ENCODE peak calls at places on chromosomes 7 and 10, in seven cellular contexts. F is fibroblast of the aortic adventitia, Z is endothelial cell, B is nephron progenitor cell, P is IMR-90, O is epithelial cell of esophagus, J is foreskin fibroblast. S is an unnamed sample.

GRCh38 chr7:69373171-69374035 is 224.9 kb upstream of the AUTS2 start:
- DNase-seq in F (no peak), Z (no peak), B (no peak), P (no peak), O (no peak), J (no peak), S (no peak)

GRCh38 chr7:130982160-130982638 is 248.2 kb upstream of the KLF14 start:
- DNase-seq in F (peak), Z (no peak), B (no peak), P (peak), O (peak), J (peak), S (no peak)

GRCh38 chr7:76204147-76204546 is 2.5 kb downstream of the SRRM3 start:
- DNase-seq in F (no peak), Z (no peak), B (no peak), P (no peak), O (no peak), J (no peak), S (no peak)

GRCh38 chr7:96942112-96942511 is 63.2 kb upstream of the DLX6 start:
- DNase-seq in F (no peak), Z (no peak), B (no peak), P (no peak), O (no peak), J (no peak), S (no peak)

GRCh38 chr7:114864278-114864677 is 57.6 kb upstream of the MDFIC start:
- DNase-seq in F (no peak), Z (no peak), B (no peak), P (peak), O (peak), J (peak), S (no peak)

GRCh38 chr7:133934262-133934973 is 192.7 kb upstream of the LRGUK start:
- DNase-seq in F (no peak), Z (no peak), B (no peak), P (peak), O (no peak), J (no peak), S (no peak)

GRCh38 chr7:156932006-156932405 is 17.5 kb upstream of the NOM1 start:
- DNase-seq in F (peak), Z (no peak), B (no peak), P (no peak), O (peak), J (peak), S (no peak)

GRCh38 chr7:155217629-155218028 is 80.0 kb upstream of the INSIG1 start:
- DNase-seq in F (no peak), Z (no peak), B (no peak), P (no peak), O (no peak), J (no peak), S (no peak)

GRCh38 chr10:42983595-42983990 is 93.3 kb upstream of the RET start:
- DNase-seq in F (no peak), Z (no peak), B (no peak), P (no peak), O (no peak), J (no peak), S (no peak)

GRCh38 chr10:129096340-129096984 is 370.6 kb upstream of the MGMT start:
- DNase-seq in F (peak), Z (no peak), B (no peak), P (peak), O (no peak), J (peak), S (peak)

GRCh38 chr7:82056282-82056681 is 286.4 kb upstream of the HGF start:
- DNase-seq in F (peak), Z (no peak), B (no peak), P (peak), O (no peak), J (peak), S (no peak)

GRCh38 chr10:124975977-124976514 is 34.1 kb downstream of the ZRANB1 start:
- DNase-seq in F (no peak), Z (no peak), B (no peak), P (no peak), O (no peak), J (no peak), S (no peak)

GRCh38 chr7:68438016-68438415 is 1160.3 kb upstream of the AUTS2 start:
- DNase-seq in F (no peak), Z (no peak), B (no peak), P (no peak), O (no peak), J (no peak), S (no peak)

GRCh38 chr7:48298779-48299178 is 127.5 kb downstream of the ABCA13 start:
- DNase-seq in F (peak), Z (no peak), B (no peak), P (peak), O (peak), J (peak), S (no peak)

GRCh38 chr10:93993782-93994668 is at the start of gene PLCE1:
- DNase-seq in F (peak), Z (peak), B (peak), P (peak), O (peak), J (peak), S (no peak)

GRCh38 chr10:43706166-43706565 is 57.5 kb upstream of the ZNF32 start:
- DNase-seq in F (no peak), Z (no peak), B (no peak), P (no peak), O (no peak), J (no peak), S (no peak)

GRCh38 chr7:69246758-69247157 is 351.5 kb upstream of the AUTS2 start:
- DNase-seq in F (no peak), Z (no peak), B (no peak), P (no peak), O (no peak), J (no peak), S (no peak)

GRCh38 chr7:54542920-54543539 is 855 bp downstream of the VSTM2A start:
- DNase-seq in F (peak), Z (peak), B (peak), P (peak), O (peak), J (no peak), S (no peak)

GRCh38 chr7:96028729-96029128 is 256.4 kb downstream of the DYNC1I1 start:
- DNase-seq in F (no peak), Z (no peak), B (no peak), P (no peak), O (no peak), J (no peak), S (no peak)

GRCh38 chr10:130017631-130018022 is 53.6 kb upstream of the EBF3 start:
- DNase-seq in F (no peak), Z (no peak), B (no peak), P (no peak), O (no peak), J (no peak), S (no peak)

GRCh38 chr10:99678921-99679320 is 19.6 kb downstream of the ENTPD7 start:
- DNase-seq in F (no peak), Z (no peak), B (no peak), P (no peak), O (no peak), J (no peak), S (no peak)

GRCh38 chr7:50714851-50715250 is 67.8 kb downstream of the GRB10 start:
- DNase-seq in F (peak), Z (no peak), B (no peak), P (no peak), O (peak), J (no peak), S (no peak)

GRCh38 chr7:38335490-38336135 is 62.2 kb upstream of the TARP start:
- DNase-seq in F (peak), Z (peak), B (peak), P (peak), O (peak), J (peak), S (peak)

GRCh38 chr7:148078126-148078525 is 512.4 kb upstream of the C7orf33 start:
- DNase-seq in F (no peak), Z (no peak), B (no peak), P (no peak), O (no peak), J (no peak), S (no peak)

GRCh38 chr7:76340617-76341131 is 18.1 kb downstream of the YWHAG start:
- DNase-seq in F (peak), Z (no peak), B (no peak), P (peak), O (no peak), J (no peak), S (no peak)

GRCh38 chr10:120735773-120736371 is 115.3 kb upstream of the WDR11 start:
- DNase-seq in F (peak), Z (no peak), B (no peak), P (peak), O (peak), J (no peak), S (no peak)

GRCh38 chr10:64416011-64416410 is 894.8 kb downstream of the REEP3 start:
- DNase-seq in F (no peak), Z (no peak), B (no peak), P (no peak), O (no peak), J (no peak), S (no peak)

GRCh38 chr10:90417056-90417455 is 440.8 kb downstream of the HTR7 start:
- DNase-seq in F (peak), Z (no peak), B (no peak), P (peak), O (peak), J (peak), S (peak)

GRCh38 chr10:76299501-76299900 is 868.1 kb downstream of the LRMDA start:
- DNase-seq in F (no peak), Z (no peak), B (no peak), P (no peak), O (no peak), J (no peak), S (no peak)

GRCh38 chr10:132632851-132633684 is 95.5 kb downstream of the INPP5A start:
- DNase-seq in F (peak), Z (no peak), B (no peak), P (peak), O (no peak), J (no peak), S (peak)

GRCh38 chr10:115706482-115707076 is 566.4 kb downstream of the GFRA1 start:
- DNase-seq in F (peak), Z (no peak), B (no peak), P (peak), O (peak), J (peak), S (no peak)

GRCh38 chr10:119135517-119135890 is 30.0 kb downstream of the SFXN4 start:
- DNase-seq in F (peak), Z (no peak), B (no peak), P (peak), O (no peak), J (peak), S (peak)

GRCh38 chr10:24008164-24009066 is 200.5 kb upstream of the KIAA1217 start:
- DNase-seq in F (peak), Z (no peak), B (peak), P (no peak), O (peak), J (peak), S (no peak)

GRCh38 chr10:123502983-123503382 is 163.2 kb upstream of the GPR26 start:
- DNase-seq in F (no peak), Z (no peak), B (no peak), P (no peak), O (no peak), J (no peak), S (no peak)

GRCh38 chr7:143885951-143886350 is 16.0 kb downstream of the TCAF1 start:
- DNase-seq in F (no peak), Z (no peak), B (peak), P (no peak), O (no peak), J (no peak), S (no peak)

GRCh38 chr10:97914837-97915211 is 65.2 kb downstream of the GOLGA7B start:
- DNase-seq in F (peak), Z (peak), B (peak), P (peak), O (peak), J (peak), S (no peak)

GRCh38 chr7:146654048-146654447 is 537.4 kb downstream of the CNTNAP2 start:
- DNase-seq in F (no peak), Z (no peak), B (peak), P (no peak), O (no peak), J (no peak), S (no peak)

GRCh38 chr7:146655928-146656797 is 539.6 kb downstream of the CNTNAP2 start:
- DNase-seq in F (no peak), Z (no peak), B (no peak), P (no peak), O (no peak), J (no peak), S (no peak)

GRCh38 chr7:146658604-146659003 is 542.0 kb downstream of the CNTNAP2 start:
- DNase-seq in F (no peak), Z (no peak), B (no peak), P (no peak), O (no peak), J (no peak), S (no peak)

GRCh38 chr7:146659732-146660131 is 543.1 kb downstream of the CNTNAP2 start:
- DNase-seq in F (no peak), Z (no peak), B (no peak), P (no peak), O (no peak), J (no peak), S (no peak)

GRCh38 chr7:146656988-146657387 is 540.4 kb downstream of the CNTNAP2 start:
- DNase-seq in F (no peak), Z (no peak), B (no peak), P (no peak), O (no peak), J (no peak), S (no peak)
- TF ChIP-seq CTCF in F (no peak), Z (no peak), B (no peak), P (no peak), O (no peak), J (no peak), S (no peak)

DNA sequence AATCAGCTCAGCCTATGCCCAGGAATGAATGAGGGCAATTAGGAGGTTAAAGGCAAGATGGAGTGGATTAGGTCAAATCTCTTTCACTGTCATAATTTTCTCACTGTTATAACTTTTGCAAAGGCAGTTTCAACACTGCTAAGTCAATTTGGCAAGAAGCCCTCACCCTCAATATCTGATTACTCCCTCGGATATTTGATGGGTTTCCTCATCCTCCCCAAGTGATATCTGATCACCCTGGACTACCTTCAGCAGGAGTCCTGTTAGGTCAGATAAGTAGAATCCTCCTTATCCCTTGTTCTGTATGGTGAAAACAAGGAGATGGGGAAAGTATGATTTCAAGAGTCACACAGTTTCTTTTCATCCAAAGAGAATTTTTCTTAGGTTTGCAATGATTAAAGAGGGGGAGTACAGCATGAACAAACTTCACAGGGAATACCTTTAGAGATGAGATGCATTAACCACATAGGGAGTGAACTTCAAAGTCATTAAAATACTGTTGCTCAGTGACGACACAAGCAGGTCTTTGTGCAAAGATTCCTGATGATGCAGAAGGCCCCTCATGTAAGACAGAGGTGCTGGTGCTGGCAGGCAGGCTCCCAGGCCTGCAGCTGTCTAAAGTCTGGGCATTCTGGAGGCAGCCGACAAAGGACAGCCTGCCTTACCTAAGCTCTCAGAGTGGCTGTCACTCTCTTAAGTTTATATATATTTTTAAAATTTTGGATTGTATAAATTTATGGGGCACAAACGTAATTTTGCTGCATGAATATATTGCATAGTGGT is 75.4 kb upstream of the POM121L12 start:
- DNase-seq in F (no peak), Z (no peak), B (no peak), P (no peak), O (no peak), J (no peak), S (no peak)
- TF ChIP-seq CTCF in F (no peak), Z (no peak), B (no peak), P (no peak), O (no peak), J (no peak), S (no peak)

DNA sequence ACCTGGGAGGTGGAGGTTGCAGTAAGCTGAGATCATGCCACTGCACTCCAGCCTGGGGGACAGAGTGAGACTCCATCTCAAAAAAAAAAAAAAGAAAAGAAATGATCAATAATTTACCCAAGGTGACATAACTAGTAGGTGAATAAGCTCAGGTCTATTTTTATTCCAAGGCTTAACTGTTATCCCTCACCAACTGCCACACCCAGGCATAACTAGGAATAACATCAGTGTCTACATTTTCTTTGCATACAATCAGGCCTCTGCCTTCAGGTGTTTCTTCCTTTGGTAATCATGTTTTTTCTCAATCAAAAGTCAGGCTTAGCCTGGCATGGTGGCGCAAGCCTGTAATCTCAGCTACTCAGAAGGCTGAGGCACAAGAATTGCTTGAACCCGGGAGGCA is 26.6 kb downstream of the CPEB3 start:
- DNase-seq in F (no peak), Z (no peak), B (no peak), P (no peak), O (peak), J (no peak), S (no peak)
- TF ChIP-seq CTCF in F (no peak), Z (no peak), B (no peak), P (no peak), O (no peak), J (no peak), S (no peak)

DNA sequence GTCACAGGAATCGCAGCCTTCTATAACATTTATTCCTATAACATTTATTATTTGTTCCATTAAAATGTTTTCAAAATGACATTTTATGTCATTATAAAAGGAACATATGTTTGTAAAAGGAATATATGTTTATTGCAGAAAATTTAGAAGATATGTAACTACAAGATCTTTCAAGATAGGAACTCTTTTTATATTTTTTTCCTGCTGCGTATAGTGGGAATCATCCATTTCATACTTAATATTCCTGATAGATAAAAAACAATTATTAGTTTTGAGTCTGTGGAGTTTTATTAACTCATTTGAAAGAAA is 55.6 kb downstream of the CCNY start:
- DNase-seq in F (no peak), Z (no peak), B (no peak), P (no peak), O (no peak), J (no peak), S (no peak)
- TF ChIP-seq CTCF in F (no peak), Z (no peak), B (no peak), P (no peak), O (no peak), J (no peak), S (no peak)

GRCh38 chr10:29078919-29079318 is 210.0 kb upstream of the LYZL1 start:
- DNase-seq in F (no peak), Z (no peak), B (no peak), P (no peak), O (no peak), J (no peak), S (no peak)
- TF ChIP-seq CTCF in F (no peak), Z (no peak), B (no peak), P (no peak), O (no peak), J (no peak), S (no peak)

DNA sequence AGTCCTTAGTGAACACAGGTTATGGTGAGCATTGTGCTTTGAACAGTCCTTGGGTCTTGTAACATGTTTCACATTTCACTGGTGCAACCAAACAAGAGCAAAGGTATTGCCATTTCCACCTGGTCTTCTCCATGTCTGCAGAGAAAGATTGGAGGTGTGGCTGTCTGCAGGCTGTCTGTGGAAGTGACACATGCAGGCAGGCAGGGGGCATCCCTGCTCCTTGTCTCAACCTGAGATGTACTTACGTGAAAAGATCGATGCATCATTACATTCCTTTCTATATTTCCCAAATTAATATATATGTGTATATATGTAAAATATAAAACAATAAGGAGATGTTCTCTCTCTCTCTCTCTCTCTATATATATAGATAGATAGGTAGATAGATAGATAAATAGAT is 54.3 kb downstream of the LRRC18 start:
- DNase-seq in F (peak), Z (peak), B (peak), P (no peak), O (peak), J (no peak), S (no peak)
- TF ChIP-seq CTCF in F (no peak), Z (peak), B (peak), P (peak), O (peak), J (no peak), S (no peak)

DNA sequence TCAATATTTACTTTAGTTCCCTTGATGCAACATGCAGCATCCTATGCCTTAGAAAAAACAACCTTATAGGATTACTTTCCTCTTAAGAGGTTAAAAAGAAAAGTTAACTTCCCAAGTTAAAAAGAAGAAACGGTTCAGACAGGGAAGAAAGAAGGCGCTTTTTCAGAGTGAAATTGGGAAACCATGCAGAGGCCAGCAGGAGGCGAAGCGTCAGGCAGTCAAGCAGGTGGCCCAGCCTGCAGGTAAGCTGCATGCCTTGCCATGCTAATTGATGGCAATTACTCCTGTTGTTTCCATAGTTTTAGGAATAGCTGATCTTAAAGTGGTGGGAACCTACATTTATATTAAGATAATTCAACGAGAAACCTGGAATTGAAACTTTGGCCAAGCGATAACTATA is 302.6 kb upstream of the SP4 start:
- DNase-seq in F (no peak), Z (no peak), B (no peak), P (no peak), O (no peak), J (no peak), S (no peak)
- TF ChIP-seq CTCF in F (no peak), Z (no peak), B (no peak), P (no peak), O (no peak), J (no peak), S (no peak)

DNA sequence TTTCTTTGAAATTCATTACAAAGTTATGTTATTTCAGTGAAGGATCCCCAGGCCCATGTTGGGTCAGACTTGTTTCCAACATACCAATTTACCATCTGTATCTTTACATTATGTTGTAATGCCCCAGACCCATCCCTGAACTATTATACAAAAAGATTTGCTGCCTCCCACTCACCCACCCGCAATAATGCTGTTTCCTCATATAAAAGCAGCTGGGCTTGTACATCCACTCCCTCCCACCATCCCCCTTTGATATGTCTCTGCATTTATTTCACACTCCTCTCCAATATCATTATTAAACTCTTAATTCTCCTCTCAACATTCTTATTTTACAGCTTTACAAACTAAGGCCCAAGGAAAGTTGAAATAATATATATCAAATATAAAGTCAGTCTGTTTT is 153.7 kb downstream of the DOCK4 start:
- DNase-seq in F (no peak), Z (no peak), B (no peak), P (no peak), O (no peak), J (no peak), S (no peak)
- TF ChIP-seq CTCF in F (no peak), Z (no peak), B (no peak), P (no peak), O (no peak), J (no peak), S (no peak)

GRCh38 chr10:71985542-71986250 is 21.5 kb downstream of the CHST3 start:
- DNase-seq in F (peak), Z (no peak), B (no peak), P (peak), O (no peak), J (peak), S (no peak)
- TF ChIP-seq CTCF in F (peak), Z (no peak), B (no peak), P (no peak), O (no peak), J (no peak), S (peak)

S was measured in AG04450.